ENCODE peak calls at places on chromosomes 12 and 14, in six cellular contexts. J is SK-N-SH, E is HL-60, D is GM12892, W is GM23338, H is breast epithelium. Z is an unnamed sample.
A peak's percentile ranks its signal among the peaks of the same experiment; 100 is the strongest.

GRCh38 chr12:65122661-65123060 is 1.6 kb upstream of the WIF1 start:
- DNase-seq in J (no peak), E (no peak), D (no peak), W (no peak), H (no peak), Z (no peak)

GRCh38 chr12:12723681-12724420 is 6.7 kb downstream of the CDKN1B start:
- DNase-seq in J (peak; percentile 76), E (no peak), D (no peak), W (peak; percentile 45), H (no peak), Z (peak; percentile 92)

GRCh38 chr12:70985850-70986249 is 65.3 kb upstream of the PTPRR start:
- DNase-seq in J (no peak), E (no peak), D (no peak), W (no peak), H (no peak), Z (no peak)

GRCh38 chr14:61638595-61639391 is 56.5 kb upstream of the HIF1A start:
- DNase-seq in J (no peak), E (no peak), D (no peak), W (no peak), H (no peak), Z (no peak)

GRCh38 chr12:132030367-132031038 is 80.8 kb downstream of the EP400 start:
- DNase-seq in J (no peak), E (no peak), D (no peak), W (no peak), H (no peak), Z (no peak)

GRCh38 chr12:12181516-12181915 is 85.3 kb downstream of the LRP6 start:
- DNase-seq in J (no peak), E (no peak), D (no peak), W (no peak), H (no peak), Z (no peak)

GRCh38 chr12:26878661-26879119 is 45.7 kb upstream of the ITPR2 start:
- DNase-seq in J (peak; percentile 22), E (no peak), D (peak; percentile 26), W (peak; percentile 12), H (peak; percentile 74), Z (peak; percentile 24)

GRCh38 chr12:54388214-54389138 is 3.9 kb upstream of the ZNF385A start:
- DNase-seq in J (peak; percentile 60), E (no peak), D (no peak), W (no peak), H (no peak), Z (no peak)

GRCh38 chr12:6464531-6464930 is 5.9 kb downstream of the VAMP1 start:
- DNase-seq in J (no peak), E (no peak), D (no peak), W (no peak), H (no peak), Z (no peak)

GRCh38 chr12:75766263-75767160 is 255.1 kb upstream of the KRR1 start:
- DNase-seq in J (no peak), E (no peak), D (no peak), W (peak; percentile 20), H (no peak), Z (no peak)

GRCh38 chr14:73239463-73240241 is 2.3 kb downstream of the PAPLN start:
- DNase-seq in J (peak; percentile 74), E (no peak), D (peak; percentile 18), W (peak; percentile 77), H (no peak), Z (no peak)

GRCh38 chr14:54533100-54533499 is 23.4 kb downstream of the CGRRF1 start:
- DNase-seq in J (no peak), E (no peak), D (no peak), W (peak; percentile 41), H (no peak), Z (no peak)

GRCh38 chr12:105740337-105740736 is 398.4 kb downstream of the NUAK1 start:
- DNase-seq in J (no peak), E (no peak), D (no peak), W (peak; percentile 39), H (no peak), Z (no peak)

GRCh38 chr14:41607119-41607785 is 576 bp downstream of the LRFN5 start:
- DNase-seq in J (no peak), E (no peak), D (no peak), W (peak; percentile 41), H (no peak), Z (no peak)

GRCh38 chr12:47811070-47811391 is 8.7 kb downstream of the HDAC7 start:
- DNase-seq in J (no peak), E (no peak), D (no peak), W (peak; percentile 43), H (no peak), Z (no peak)

GRCh38 chr12:121212875-121213274 is 2.9 kb downstream of the P2RX4 start:
- DNase-seq in J (no peak), E (no peak), D (no peak), W (no peak), H (no peak), Z (no peak)

GRCh38 chr12:121214171-121214777 is 4.3 kb downstream of the P2RX4 start:
- DNase-seq in J (no peak), E (peak; percentile 85), D (no peak), W (no peak), H (no peak), Z (no peak)

GRCh38 chr12:121205491-121205890 is 4.4 kb upstream of the P2RX4 start:
- DNase-seq in J (no peak), E (no peak), D (no peak), W (no peak), H (no peak), Z (no peak)

GRCh38 chr12:121209221-121209620 is 708 bp upstream of the P2RX4 start:
- DNase-seq in J (no peak), E (no peak), D (no peak), W (no peak), H (peak; percentile 48), Z (no peak)

DNA sequence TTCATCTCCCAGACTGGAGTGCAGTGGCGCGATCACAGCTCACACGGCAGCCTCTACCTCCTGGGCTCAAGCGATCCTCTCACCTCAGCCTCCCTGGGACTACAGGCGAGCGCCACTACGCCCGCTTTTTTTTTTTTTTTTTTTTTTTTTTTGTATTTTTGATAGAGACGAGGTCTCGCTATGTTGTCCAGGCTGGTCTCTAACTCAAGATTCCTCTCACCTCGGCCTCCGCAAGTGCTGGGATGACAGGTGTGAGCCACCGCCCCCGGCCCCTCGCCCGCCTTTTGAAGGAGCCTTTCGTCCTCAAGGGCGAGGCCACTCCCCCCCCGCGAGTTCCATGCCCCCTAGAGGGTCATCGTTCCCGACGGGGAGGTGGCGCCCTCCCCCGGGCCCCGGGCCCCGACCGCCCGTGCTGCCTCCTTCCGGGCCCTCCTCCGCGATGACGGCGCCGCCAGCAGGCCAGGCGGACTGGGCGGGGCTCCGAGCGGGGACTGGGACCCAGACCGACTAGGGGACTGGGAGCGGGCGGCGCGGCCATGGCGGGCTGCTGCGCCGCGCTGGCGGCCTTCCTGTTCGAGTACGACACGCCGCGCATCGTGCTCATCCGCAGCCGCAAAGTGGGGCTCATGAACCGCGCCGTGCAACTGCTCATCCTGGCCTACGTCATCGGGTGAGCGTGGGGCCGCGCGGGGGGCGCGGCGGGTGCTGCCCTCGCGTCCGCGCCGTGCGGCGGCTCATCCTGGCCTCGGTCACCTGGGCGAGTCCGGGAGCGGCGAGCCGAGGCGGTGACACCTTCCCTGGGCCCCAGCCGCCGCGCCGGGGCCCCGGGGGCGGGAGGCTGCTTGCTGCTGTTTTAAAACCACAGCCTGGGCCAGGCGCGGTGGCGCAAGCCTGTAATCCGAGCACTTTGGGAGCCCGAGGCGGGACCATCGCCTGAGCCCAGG is at the start of gene P2RX4:
- DNase-seq in J (peak; percentile 97), E (peak; percentile 94), D (peak; percentile 91), W (peak; percentile 90), H (peak; percentile 78), Z (peak; percentile 97)
- TF ChIP-seq POLR2AphosphoS5 in J (peak; percentile 81), E (peak; percentile 91), D (peak; percentile 86), W (peak; percentile 86), H (peak; percentile 93), Z (peak; percentile 89)

GRCh38 chr12:76964784-76965571 is 86.2 kb upstream of the CSRP2 start:
- DNase-seq in J (no peak), E (no peak), D (no peak), W (peak; percentile 59), H (no peak), Z (no peak)
- TF ChIP-seq POLR2AphosphoS5 in J (no peak), E (no peak), D (no peak), W (no peak), H (no peak), Z (no peak)

DNA sequence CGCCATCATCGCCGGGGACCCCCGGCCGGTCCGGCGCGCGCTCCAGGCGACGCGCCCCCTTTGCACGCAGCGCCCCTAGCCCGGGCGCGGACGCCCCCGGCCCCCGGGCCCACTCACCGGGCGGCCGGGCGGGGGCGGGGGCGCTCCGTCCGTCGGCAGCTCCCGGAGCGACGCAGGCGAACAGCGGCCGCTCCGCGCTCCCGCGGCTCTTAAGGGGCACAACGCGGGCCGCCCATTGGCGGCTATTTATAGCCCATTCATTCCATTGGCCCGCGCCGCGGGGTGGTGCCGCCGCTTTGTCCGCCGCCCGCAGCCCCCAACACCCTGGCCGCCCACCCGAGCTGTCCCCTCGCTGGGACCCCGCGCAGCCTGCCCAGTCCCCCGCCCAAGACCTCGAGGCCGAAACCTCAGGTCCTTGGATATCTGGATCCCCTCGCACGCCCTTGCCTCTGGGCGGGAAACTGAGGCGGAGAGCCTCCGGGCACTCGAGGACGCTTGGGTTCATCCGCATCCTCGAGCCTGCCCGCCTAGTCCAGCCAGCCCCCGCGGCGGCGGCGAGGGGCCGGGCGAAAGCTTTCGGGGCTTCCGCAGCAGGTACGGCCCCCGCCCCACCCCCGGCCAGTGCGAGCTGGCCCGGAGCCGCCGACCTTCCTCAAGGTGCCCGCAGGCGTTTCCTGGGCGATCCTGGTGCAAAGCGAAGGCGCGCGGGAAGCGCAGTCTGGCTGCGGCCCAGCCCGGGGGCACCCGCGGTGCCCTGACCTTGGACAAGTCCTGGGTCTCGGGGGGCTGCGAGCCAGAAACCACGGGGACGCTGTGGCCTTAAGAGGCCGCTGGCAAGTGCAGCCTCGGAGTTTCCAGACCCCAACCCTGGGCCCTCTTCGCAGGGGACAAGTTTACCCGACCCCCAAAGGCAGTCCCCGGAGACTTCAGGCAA is at the start of gene CKB:
- DNase-seq in J (peak; percentile 95), E (no peak), D (no peak), W (peak; percentile 92), H (no peak), Z (peak; percentile 93)
- TF ChIP-seq POLR2AphosphoS5 in J (peak; percentile 55), E (no peak), D (no peak), W (peak; percentile 51), H (no peak), Z (no peak)

GRCh38 chr12:130764073-130764472 is 48.0 kb upstream of the RIMBP2 start:
- DNase-seq in J (no peak), E (no peak), D (no peak), W (no peak), H (no peak), Z (no peak)

GRCh38 chr12:130765186-130765659 is 49.1 kb upstream of the RIMBP2 start:
- DNase-seq in J (no peak), E (no peak), D (no peak), W (no peak), H (no peak), Z (no peak)

GRCh38 chr12:130764475-130765185 is 48.5 kb upstream of the RIMBP2 start:
- DNase-seq in J (no peak), E (no peak), D (no peak), W (no peak), H (no peak), Z (no peak)

GRCh38 chr12:130761537-130762318 is 45.6 kb upstream of the RIMBP2 start:
- DNase-seq in J (peak; percentile 90), E (no peak), D (peak; percentile 54), W (peak; percentile 73), H (no peak), Z (no peak)

DNA sequence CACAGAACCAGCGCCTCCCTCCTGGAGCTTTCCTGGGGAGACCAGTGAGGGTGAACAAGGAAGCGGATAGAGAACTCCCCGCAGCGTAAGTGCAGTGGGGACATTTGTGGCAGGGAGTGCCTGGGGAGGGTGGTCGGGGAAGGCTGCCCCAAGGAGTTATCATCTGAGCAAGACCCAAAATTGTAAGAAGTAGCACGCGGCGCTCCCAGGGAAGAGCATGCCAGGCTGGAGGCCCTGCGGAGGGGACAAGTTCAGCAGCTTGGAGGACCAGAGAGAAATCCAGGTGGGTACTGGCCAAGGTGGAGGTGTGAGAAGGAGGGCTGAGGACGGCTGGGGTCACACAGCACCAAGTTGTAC is 46.2 kb upstream of the RIMBP2 start:
- DNase-seq in J (no peak), E (no peak), D (no peak), W (no peak), H (no peak), Z (no peak)
- TF ChIP-seq POLR2AphosphoS5 in J (no peak), E (no peak), D (no peak), W (no peak), H (no peak), Z (no peak)

Z was measured in upper lobe of left lung.